ENCODE peak calls at places on chromosomes 12 and 14, in four cellular contexts. X is transverse colon, B is A549, V is uterus. E is an unnamed sample.

GRCh38 chr14:74419086-74419485 is 6.9 kb downstream of the SYNDIG1L start:
- DNase-seq in X (no peak), B (no peak), V (no peak), E (no peak)

GRCh38 chr12:32507559-32508276 is 108.4 kb downstream of the FGD4 start:
- DNase-seq in X (no peak), B (no peak), V (no peak), E (no peak)

GRCh38 chr12:117294206-117294605 is 67.2 kb downstream of the NOS1 start:
- DNase-seq in X (no peak), B (no peak), V (no peak), E (no peak)

GRCh38 chr14:89428556-89429196 is 11.6 kb upstream of the FOXN3 start:
- DNase-seq in X (no peak), B (no peak), V (peak), E (no peak)

GRCh38 chr12:53994268-53994690 is 5.7 kb upstream of the HOXC9 start:
- DNase-seq in X (no peak), B (no peak), V (no peak), E (no peak)

GRCh38 chr12:122265433-122265832 is 861 bp downstream of the VPS33A start:
- DNase-seq in X (no peak), B (peak), V (no peak), E (no peak)

GRCh38 chr12:52407918-52408317 is 1.8 kb upstream of the KRT82 start:
- DNase-seq in X (no peak), B (no peak), V (no peak), E (no peak)

GRCh38 chr12:112418248-112418595 is 525 bp upstream of the PTPN11 start:
- DNase-seq in X (no peak), B (no peak), V (no peak), E (no peak)

GRCh38 chr14:105908481-105908911 is 382.1 kb downstream of the TMEM121 start:
- DNase-seq in X (peak), B (no peak), V (no peak), E (no peak)

GRCh38 chr12:82855872-82856271 is 169.2 kb downstream of the TMTC2 start:
- DNase-seq in X (no peak), B (no peak), V (no peak), E (no peak)

GRCh38 chr14:68178282-68178681 is 358.7 kb downstream of the RAD51B start:
- DNase-seq in X (no peak), B (no peak), V (no peak), E (no peak)

GRCh38 chr14:67572608-67573007 is 27.5 kb downstream of the PIGH start:
- DNase-seq in X (no peak), B (no peak), V (no peak), E (no peak)

GRCh38 chr12:52139579-52140062 is 52.2 kb downstream of the KRT80 start:
- DNase-seq in X (peak), B (peak), V (no peak), E (no peak)

GRCh38 chr14:79920180-79920579 is 291.1 kb downstream of the DIO2 start:
- DNase-seq in X (no peak), B (no peak), V (no peak), E (no peak)

GRCh38 chr12:4138051-4138450 is 135.5 kb upstream of the CCND2 start:
- DNase-seq in X (no peak), B (no peak), V (no peak), E (no peak)

GRCh38 chr12:1835178-1836131 is 15.1 kb downstream of the LRTM2 start:
- DNase-seq in X (no peak), B (no peak), V (no peak), E (no peak)

GRCh38 chr12:12405882-12406281 is 49.0 kb downstream of the BORCS5 start:
- DNase-seq in X (peak), B (peak), V (peak), E (no peak)

GRCh38 chr14:50311337-50311973 is 574 bp downstream of the L2HGDH start:
- DNase-seq in X (no peak), B (peak), V (no peak), E (no peak)

GRCh38 chr14:92677087-92677668 is 71.2 kb downstream of the LGMN start:
- DNase-seq in X (no peak), B (no peak), V (no peak), E (no peak)

GRCh38 chr14:54200726-54201125 is 196.1 kb upstream of the CDKN3 start:
- DNase-seq in X (no peak), B (no peak), V (no peak), E (no peak)

GRCh38 chr12:2052861-2053674 is at the start of gene CACNA1C:
- DNase-seq in X (peak), B (no peak), V (peak), E (peak)

GRCh38 chr14:51616724-51617409 is 34.8 kb upstream of the FRMD6 start:
- DNase-seq in X (no peak), B (peak), V (no peak), E (no peak)

GRCh38 chr12:7349418-7349817 is 45.5 kb downstream of the ACSM4 start:
- DNase-seq in X (no peak), B (no peak), V (no peak), E (no peak)

GRCh38 chr12:25054783-25055144 is 105.9 kb upstream of the BCAT1 start:
- DNase-seq in X (no peak), B (no peak), V (no peak), E (no peak)

GRCh38 chr14:68389973-68390372 is 402.9 kb downstream of the ZFP36L1 start:
- DNase-seq in X (no peak), B (no peak), V (no peak), E (no peak)

GRCh38 chr12:62963642-62964041 is 28.7 kb upstream of the PPM1H start:
- DNase-seq in X (no peak), B (no peak), V (no peak), E (no peak)

GRCh38 chr12:12214635-12215131 is 52.2 kb downstream of the LRP6 start:
- DNase-seq in X (no peak), B (no peak), V (no peak), E (no peak)

GRCh38 chr12:117356048-117356447 is 5.4 kb downstream of the NOS1 start:
- DNase-seq in X (no peak), B (no peak), V (no peak), E (no peak)

GRCh38 chr14:90814806-90815566 is 1.2 kb downstream of the TTC7B start:
- DNase-seq in X (no peak), B (no peak), V (no peak), E (no peak)

GRCh38 chr12:49126852-49127763 is 4.1 kb downstream of the TUBA1B start:
- DNase-seq in X (no peak), B (no peak), V (no peak), E (no peak)
- H3K27ac ChIP-seq in X (no peak), B (no peak), V (no peak), E (no peak)

GRCh38 chr12:71441350-71441748 is 1.8 kb downstream of the LGR5 start:
- DNase-seq in X (no peak), B (no peak), V (no peak), E (no peak)
- H3K27ac ChIP-seq in X (no peak), B (no peak), V (no peak), E (no peak)

DNA sequence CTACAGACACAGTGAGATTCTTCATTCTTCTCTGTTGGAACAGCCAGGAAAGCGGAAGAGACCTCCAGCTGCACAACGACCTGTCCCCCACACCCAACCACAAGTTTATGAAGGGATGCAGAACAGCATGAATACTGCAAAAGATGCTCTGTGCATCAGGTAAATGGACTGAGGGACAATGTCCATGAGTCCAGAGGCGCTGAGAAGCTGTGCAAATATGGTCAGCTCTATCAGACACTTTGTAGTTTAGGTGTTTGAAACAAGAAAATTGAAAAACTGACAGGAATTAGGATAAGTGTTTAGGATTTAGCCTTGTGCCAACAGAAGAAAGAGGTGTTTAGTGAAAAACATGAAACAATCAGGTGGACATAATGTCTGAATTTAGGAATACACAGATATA is 33.1 kb upstream of the PZP start:
- DNase-seq in X (no peak), B (no peak), V (no peak), E (no peak)
- H3K27ac ChIP-seq in X (no peak), B (no peak), V (peak), E (peak)

GRCh38 chr12:95115641-95116040 is 42.2 kb upstream of the NR2C1 start:
- DNase-seq in X (no peak), B (no peak), V (no peak), E (no peak)
- H3K27ac ChIP-seq in X (peak), B (no peak), V (no peak), E (no peak)

DNA sequence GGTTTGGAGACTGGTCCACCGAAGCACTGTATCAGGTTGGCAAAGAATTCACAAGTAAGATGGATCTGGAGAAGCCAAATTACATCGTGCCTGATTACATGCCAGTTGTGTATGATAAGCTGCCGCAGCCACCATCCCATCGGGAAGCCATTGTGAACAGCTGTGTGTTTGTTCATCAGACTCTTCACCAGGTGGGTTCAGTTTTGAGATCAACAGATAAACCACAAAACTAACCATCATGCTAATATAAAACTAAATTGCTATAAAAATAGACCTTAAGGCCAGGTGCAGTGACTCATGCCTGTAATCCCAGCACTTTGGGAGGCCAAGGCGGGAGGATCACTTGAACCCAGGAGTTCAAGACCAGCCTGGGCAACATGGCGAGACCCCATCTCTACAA is 58.9 kb downstream of the HSP90AA1 start:
- DNase-seq in X (no peak), B (no peak), V (no peak), E (no peak)
- H3K27ac ChIP-seq in X (peak), B (no peak), V (no peak), E (no peak)

GRCh38 chr14:100775351-100775830 is 48.7 kb downstream of the DLK1 start:
- DNase-seq in X (no peak), B (no peak), V (no peak), E (no peak)
- H3K27ac ChIP-seq in X (no peak), B (no peak), V (no peak), E (no peak)

GRCh38 chr12:109209082-109209481 is 92.7 kb downstream of the ACACB start:
- DNase-seq in X (no peak), B (no peak), V (no peak), E (no peak)
- H3K27ac ChIP-seq in X (no peak), B (no peak), V (no peak), E (no peak)

GRCh38 chr14:64113279-64113678 is 180.9 kb downstream of the ESR2 start:
- DNase-seq in X (peak), B (no peak), V (no peak), E (no peak)
- H3K27ac ChIP-seq in X (peak), B (no peak), V (no peak), E (no peak)

GRCh38 chr12:91327889-91328288 is 145.3 kb upstream of the DCN start:
- DNase-seq in X (no peak), B (no peak), V (no peak), E (no peak)
- H3K27ac ChIP-seq in X (no peak), B (no peak), V (peak), E (no peak)

E was measured in caudate nucleus.